ENCODE peak calls at places on chromosomes 2 and 18, in seven cellular contexts. One of them, this sample, is unnamed.

GRCh38 chr2:233828546-233829192 is 25.7 kb downstream of the HJURP start:
- DNase-seq in NCI-H1092 treated with DMSO at 0.1 percent for 48 hours: no peak
- DNase-seq in HEK293T: no peak
- DNase-seq in activated T-cell treated with anti-CD3 and anti-CD28 coated beads for 48 hours: no peak
- DNase-seq in GOT3: no peak
- DNase-seq in GM04503: no peak
- DNase-seq in activated CD4-positive, alpha-beta T cell treated with anti-CD3 and anti-CD28 coated beads, Interleukin-2, amount 50 U/mL, for 48 hours: no peak
- DNase-seq in this sample: no peak

GRCh38 chr2:223235986-223236385 is 184.0 kb downstream of the KCNE4 start:
- DNase-seq in NCI-H1092 treated with DMSO at 0.1 percent for 48 hours: no peak
- DNase-seq in HEK293T: no peak
- DNase-seq in activated T-cell treated with anti-CD3 and anti-CD28 coated beads for 48 hours: no peak
- DNase-seq in GOT3: no peak
- DNase-seq in GM04503: no peak
- DNase-seq in activated CD4-positive, alpha-beta T cell treated with anti-CD3 and anti-CD28 coated beads, Interleukin-2, amount 50 U/mL, for 48 hours: no peak
- DNase-seq in this sample: no peak

GRCh38 chr2:217709496-217710217 is 293.1 kb downstream of the TNS1 start:
- DNase-seq in NCI-H1092 treated with DMSO at 0.1 percent for 48 hours: no peak
- DNase-seq in HEK293T: no peak
- DNase-seq in activated T-cell treated with anti-CD3 and anti-CD28 coated beads for 48 hours: no peak
- DNase-seq in GOT3: no peak
- DNase-seq in GM04503: no peak
- DNase-seq in activated CD4-positive, alpha-beta T cell treated with anti-CD3 and anti-CD28 coated beads, Interleukin-2, amount 50 U/mL, for 48 hours: no peak
- DNase-seq in this sample: peak; percentile 65

GRCh38 chr18:45413180-45413836 is 202.0 kb upstream of the SLC14A2 start:
- DNase-seq in NCI-H1092 treated with DMSO at 0.1 percent for 48 hours: no peak
- DNase-seq in HEK293T: no peak
- DNase-seq in activated T-cell treated with anti-CD3 and anti-CD28 coated beads for 48 hours: no peak
- DNase-seq in GOT3: no peak
- DNase-seq in GM04503: peak; percentile 58
- DNase-seq in activated CD4-positive, alpha-beta T cell treated with anti-CD3 and anti-CD28 coated beads, Interleukin-2, amount 50 U/mL, for 48 hours: no peak
- DNase-seq in this sample: peak; percentile 20

GRCh38 chr2:19120941-19121750 is 237.3 kb downstream of the OSR1 start:
- DNase-seq in NCI-H1092 treated with DMSO at 0.1 percent for 48 hours: no peak
- DNase-seq in HEK293T: no peak
- DNase-seq in activated T-cell treated with anti-CD3 and anti-CD28 coated beads for 48 hours: no peak
- DNase-seq in GOT3: no peak
- DNase-seq in GM04503: peak; percentile 86
- DNase-seq in activated CD4-positive, alpha-beta T cell treated with anti-CD3 and anti-CD28 coated beads, Interleukin-2, amount 50 U/mL, for 48 hours: no peak
- DNase-seq in this sample: peak; percentile 80

GRCh38 chr2:197803033-197803444 is 1.4 kb upstream of the PLCL1 start:
- DNase-seq in NCI-H1092 treated with DMSO at 0.1 percent for 48 hours: peak; percentile 51
- DNase-seq in HEK293T: peak; percentile 58
- DNase-seq in activated T-cell treated with anti-CD3 and anti-CD28 coated beads for 48 hours: no peak
- DNase-seq in GOT3: no peak
- DNase-seq in GM04503: no peak
- DNase-seq in activated CD4-positive, alpha-beta T cell treated with anti-CD3 and anti-CD28 coated beads, Interleukin-2, amount 50 U/mL, for 48 hours: no peak
- DNase-seq in this sample: no peak

GRCh38 chr2:133097666-133098065 is 427.7 kb upstream of the LYPD1 start:
- DNase-seq in NCI-H1092 treated with DMSO at 0.1 percent for 48 hours: no peak
- DNase-seq in HEK293T: no peak
- DNase-seq in activated T-cell treated with anti-CD3 and anti-CD28 coated beads for 48 hours: no peak
- DNase-seq in GOT3: no peak
- DNase-seq in GM04503: peak; percentile 11
- DNase-seq in activated CD4-positive, alpha-beta T cell treated with anti-CD3 and anti-CD28 coated beads, Interleukin-2, amount 50 U/mL, for 48 hours: no peak
- DNase-seq in this sample: no peak

GRCh38 chr2:63192889-63193778 is 142.5 kb downstream of the OTX1 start:
- DNase-seq in NCI-H1092 treated with DMSO at 0.1 percent for 48 hours: no peak
- DNase-seq in HEK293T: no peak
- DNase-seq in activated T-cell treated with anti-CD3 and anti-CD28 coated beads for 48 hours: no peak
- DNase-seq in GOT3: no peak
- DNase-seq in GM04503: no peak
- DNase-seq in activated CD4-positive, alpha-beta T cell treated with anti-CD3 and anti-CD28 coated beads, Interleukin-2, amount 50 U/mL, for 48 hours: no peak
- DNase-seq in this sample: no peak

GRCh38 chr18:50410008-50410407 is 35.2 kb downstream of the SKA1 start:
- DNase-seq in NCI-H1092 treated with DMSO at 0.1 percent for 48 hours: no peak
- DNase-seq in HEK293T: no peak
- DNase-seq in activated T-cell treated with anti-CD3 and anti-CD28 coated beads for 48 hours: no peak
- DNase-seq in GOT3: no peak
- DNase-seq in GM04503: no peak
- DNase-seq in activated CD4-positive, alpha-beta T cell treated with anti-CD3 and anti-CD28 coated beads, Interleukin-2, amount 50 U/mL, for 48 hours: no peak
- DNase-seq in this sample: no peak

GRCh38 chr2:239222346-239223028 is 178.3 kb downstream of the HDAC4 start:
- DNase-seq in NCI-H1092 treated with DMSO at 0.1 percent for 48 hours: no peak
- DNase-seq in HEK293T: no peak
- DNase-seq in activated T-cell treated with anti-CD3 and anti-CD28 coated beads for 48 hours: no peak
- DNase-seq in GOT3: no peak
- DNase-seq in GM04503: peak; percentile 42
- DNase-seq in activated CD4-positive, alpha-beta T cell treated with anti-CD3 and anti-CD28 coated beads, Interleukin-2, amount 50 U/mL, for 48 hours: no peak
- DNase-seq in this sample: no peak

GRCh38 chr2:219562049-219563020 is 9.0 kb downstream of the OBSL1 start:
- DNase-seq in NCI-H1092 treated with DMSO at 0.1 percent for 48 hours: no peak
- DNase-seq in HEK293T: no peak
- DNase-seq in activated T-cell treated with anti-CD3 and anti-CD28 coated beads for 48 hours: no peak
- DNase-seq in GOT3: no peak
- DNase-seq in GM04503: no peak
- DNase-seq in activated CD4-positive, alpha-beta T cell treated with anti-CD3 and anti-CD28 coated beads, Interleukin-2, amount 50 U/mL, for 48 hours: no peak
- DNase-seq in this sample: no peak

GRCh38 chr2:42087857-42088195 is 40.0 kb downstream of the PKDCC start:
- DNase-seq in NCI-H1092 treated with DMSO at 0.1 percent for 48 hours: no peak
- DNase-seq in HEK293T: no peak
- DNase-seq in activated T-cell treated with anti-CD3 and anti-CD28 coated beads for 48 hours: no peak
- DNase-seq in GOT3: no peak
- DNase-seq in GM04503: no peak
- DNase-seq in activated CD4-positive, alpha-beta T cell treated with anti-CD3 and anti-CD28 coated beads, Interleukin-2, amount 50 U/mL, for 48 hours: no peak
- DNase-seq in this sample: no peak

GRCh38 chr2:190106783-190107182 is 44.3 kb upstream of the MSTN start:
- DNase-seq in NCI-H1092 treated with DMSO at 0.1 percent for 48 hours: no peak
- DNase-seq in HEK293T: no peak
- DNase-seq in activated T-cell treated with anti-CD3 and anti-CD28 coated beads for 48 hours: no peak
- DNase-seq in GOT3: no peak
- DNase-seq in GM04503: no peak
- DNase-seq in activated CD4-positive, alpha-beta T cell treated with anti-CD3 and anti-CD28 coated beads, Interleukin-2, amount 50 U/mL, for 48 hours: no peak
- DNase-seq in this sample: no peak

GRCh38 chr2:203061346-203061745 is 46.7 kb downstream of the NBEAL1 start:
- DNase-seq in NCI-H1092 treated with DMSO at 0.1 percent for 48 hours: no peak
- DNase-seq in HEK293T: no peak
- DNase-seq in activated T-cell treated with anti-CD3 and anti-CD28 coated beads for 48 hours: no peak
- DNase-seq in GOT3: no peak
- DNase-seq in GM04503: peak; percentile 37
- DNase-seq in activated CD4-positive, alpha-beta T cell treated with anti-CD3 and anti-CD28 coated beads, Interleukin-2, amount 50 U/mL, for 48 hours: no peak
- DNase-seq in this sample: peak; percentile 11

GRCh38 chr18:1018211-1018651 is 113.6 kb downstream of the ADCYAP1 start:
- DNase-seq in NCI-H1092 treated with DMSO at 0.1 percent for 48 hours: peak; percentile 53
- DNase-seq in HEK293T: no peak
- DNase-seq in activated T-cell treated with anti-CD3 and anti-CD28 coated beads for 48 hours: no peak
- DNase-seq in GOT3: no peak
- DNase-seq in GM04503: peak; percentile 43
- DNase-seq in activated CD4-positive, alpha-beta T cell treated with anti-CD3 and anti-CD28 coated beads, Interleukin-2, amount 50 U/mL, for 48 hours: no peak
- DNase-seq in this sample: peak; percentile 59

GRCh38 chr2:31137211-31138036 is 816 bp downstream of the GALNT14 start:
- DNase-seq in NCI-H1092 treated with DMSO at 0.1 percent for 48 hours: peak; percentile 25
- DNase-seq in HEK293T: no peak
- DNase-seq in activated T-cell treated with anti-CD3 and anti-CD28 coated beads for 48 hours: no peak
- DNase-seq in GOT3: no peak
- DNase-seq in GM04503: no peak
- DNase-seq in activated CD4-positive, alpha-beta T cell treated with anti-CD3 and anti-CD28 coated beads, Interleukin-2, amount 50 U/mL, for 48 hours: peak; percentile 7
- DNase-seq in this sample: no peak

GRCh38 chr2:9666306-9666705 is 35.5 kb upstream of the YWHAQ start:
- DNase-seq in NCI-H1092 treated with DMSO at 0.1 percent for 48 hours: no peak
- DNase-seq in HEK293T: no peak
- DNase-seq in activated T-cell treated with anti-CD3 and anti-CD28 coated beads for 48 hours: no peak
- DNase-seq in GOT3: no peak
- DNase-seq in GM04503: peak; percentile 34
- DNase-seq in activated CD4-positive, alpha-beta T cell treated with anti-CD3 and anti-CD28 coated beads, Interleukin-2, amount 50 U/mL, for 48 hours: no peak
- DNase-seq in this sample: peak; percentile 69

GRCh38 chr2:15665067-15665942 is 73.6 kb downstream of the DDX1 start:
- DNase-seq in NCI-H1092 treated with DMSO at 0.1 percent for 48 hours: no peak
- DNase-seq in HEK293T: no peak
- DNase-seq in activated T-cell treated with anti-CD3 and anti-CD28 coated beads for 48 hours: no peak
- DNase-seq in GOT3: no peak
- DNase-seq in GM04503: no peak
- DNase-seq in activated CD4-positive, alpha-beta T cell treated with anti-CD3 and anti-CD28 coated beads, Interleukin-2, amount 50 U/mL, for 48 hours: no peak
- DNase-seq in this sample: no peak

GRCh38 chr2:215032153-215032552 is 106.3 kb downstream of the ABCA12 start:
- DNase-seq in NCI-H1092 treated with DMSO at 0.1 percent for 48 hours: no peak
- DNase-seq in HEK293T: no peak
- DNase-seq in activated T-cell treated with anti-CD3 and anti-CD28 coated beads for 48 hours: no peak
- DNase-seq in GOT3: no peak
- DNase-seq in GM04503: no peak
- DNase-seq in activated CD4-positive, alpha-beta T cell treated with anti-CD3 and anti-CD28 coated beads, Interleukin-2, amount 50 U/mL, for 48 hours: no peak
- DNase-seq in this sample: no peak

GRCh38 chr2:157800838-157801495 is 75.2 kb downstream of the ACVR1 start:
- DNase-seq in NCI-H1092 treated with DMSO at 0.1 percent for 48 hours: no peak
- DNase-seq in HEK293T: no peak
- DNase-seq in activated T-cell treated with anti-CD3 and anti-CD28 coated beads for 48 hours: no peak
- DNase-seq in GOT3: no peak
- DNase-seq in GM04503: no peak
- DNase-seq in activated CD4-positive, alpha-beta T cell treated with anti-CD3 and anti-CD28 coated beads, Interleukin-2, amount 50 U/mL, for 48 hours: no peak
- DNase-seq in this sample: no peak

GRCh38 chr2:207505728-207506127 is 24.0 kb upstream of the CREB1 start:
- DNase-seq in NCI-H1092 treated with DMSO at 0.1 percent for 48 hours: no peak
- DNase-seq in HEK293T: no peak
- DNase-seq in activated T-cell treated with anti-CD3 and anti-CD28 coated beads for 48 hours: peak; percentile 15
- DNase-seq in GOT3: no peak
- DNase-seq in GM04503: peak; percentile 85
- DNase-seq in activated CD4-positive, alpha-beta T cell treated with anti-CD3 and anti-CD28 coated beads, Interleukin-2, amount 50 U/mL, for 48 hours: peak; percentile 55
- DNase-seq in this sample: peak; percentile 67

GRCh38 chr2:165069131-165069530 is 113.8 kb upstream of the SLC38A11 start:
- DNase-seq in NCI-H1092 treated with DMSO at 0.1 percent for 48 hours: no peak
- DNase-seq in HEK293T: no peak
- DNase-seq in activated T-cell treated with anti-CD3 and anti-CD28 coated beads for 48 hours: no peak
- DNase-seq in GOT3: no peak
- DNase-seq in GM04503: no peak
- DNase-seq in activated CD4-positive, alpha-beta T cell treated with anti-CD3 and anti-CD28 coated beads, Interleukin-2, amount 50 U/mL, for 48 hours: no peak
- DNase-seq in this sample: no peak

GRCh38 chr2:231611273-231612198 is 18.9 kb downstream of the TEX44 start:
- DNase-seq in NCI-H1092 treated with DMSO at 0.1 percent for 48 hours: no peak
- DNase-seq in HEK293T: no peak
- DNase-seq in activated T-cell treated with anti-CD3 and anti-CD28 coated beads for 48 hours: peak; percentile 54
- DNase-seq in GOT3: peak; percentile 55
- DNase-seq in GM04503: peak; percentile 57
- DNase-seq in activated CD4-positive, alpha-beta T cell treated with anti-CD3 and anti-CD28 coated beads, Interleukin-2, amount 50 U/mL, for 48 hours: peak; percentile 77
- DNase-seq in this sample: peak; percentile 62

GRCh38 chr18:73691118-73691517 is 456.5 kb downstream of the FBXO15 start:
- DNase-seq in NCI-H1092 treated with DMSO at 0.1 percent for 48 hours: no peak
- DNase-seq in HEK293T: no peak
- DNase-seq in activated T-cell treated with anti-CD3 and anti-CD28 coated beads for 48 hours: no peak
- DNase-seq in GOT3: no peak
- DNase-seq in GM04503: peak; percentile 11
- DNase-seq in activated CD4-positive, alpha-beta T cell treated with anti-CD3 and anti-CD28 coated beads, Interleukin-2, amount 50 U/mL, for 48 hours: no peak
- DNase-seq in this sample: peak; percentile 16